ENCODE peak calls at places on chromosomes 4 and X, in four cellular contexts. N is right cardiac atrium, G is neural progenitor cell, E is psoas muscle. J is an unnamed sample.

GRCh38 chrX:63561425-63561824 is 210.3 kb upstream of the SPIN4 start:
- DNase-seq in N (no peak), G (no peak), E (no peak), J (no peak)

GRCh38 chr4:21304061-21304541 is 603.8 kb downstream of the PACRGL start:
- DNase-seq in N (peak; percentile 28), G (peak; percentile 77), E (no peak), J (no peak)

GRCh38 chrX:124388562-124388961 is 42.2 kb downstream of the SH2D1A start:
- DNase-seq in N (peak; percentile 64), G (peak; percentile 67), E (peak; percentile 27), J (no peak)

GRCh38 chrX:19683817-19684216 is 168.5 kb upstream of the MAP3K15 start:
- DNase-seq in N (no peak), G (no peak), E (no peak), J (no peak)

GRCh38 chr4:82509029-82509428 is 52.8 kb downstream of the TMEM150C start:
- DNase-seq in N (no peak), G (peak; percentile 44), E (no peak), J (no peak)

GRCh38 chr4:90027565-90027964 is 99.6 kb upstream of the CCSER1 start:
- DNase-seq in N (no peak), G (no peak), E (no peak), J (no peak)

GRCh38 chr4:87108142-87108546 is 112.3 kb downstream of the KLHL8 start:
- DNase-seq in N (no peak), G (no peak), E (peak; percentile 53), J (no peak)

GRCh38 chrX:29687687-29688086 is 527.7 kb upstream of the MAGEB2 start:
- DNase-seq in N (no peak), G (no peak), E (no peak), J (no peak)

GRCh38 chrX:110964761-110965160 is 131.2 kb upstream of the PAK3 start:
- DNase-seq in N (no peak), G (peak; percentile 70), E (no peak), J (no peak)

GRCh38 chr4:142440093-142440492 is 406.0 kb downstream of the INPP4B start:
- DNase-seq in N (no peak), G (no peak), E (no peak), J (no peak)

GRCh38 chr4:94516999-94517398 is 65.3 kb downstream of the PDLIM5 start:
- DNase-seq in N (no peak), G (no peak), E (no peak), J (no peak)

GRCh38 chrX:8846271-8846670 is 45.1 kb upstream of the FAM9A start:
- DNase-seq in N (no peak), G (no peak), E (no peak), J (no peak)

GRCh38 chrX:48786825-48787538 is 592 bp downstream of the GATA1 start:
- DNase-seq in N (no peak), G (no peak), E (no peak), J (no peak)

GRCh38 chr4:145069361-145069760 is 28.6 kb downstream of the ANAPC10 start:
- DNase-seq in N (no peak), G (no peak), E (no peak), J (no peak)

GRCh38 chrX:427812-428725 is 41.4 kb upstream of the PPP2R3B start:
- DNase-seq in N (no peak), G (peak; percentile 82), E (no peak), J (no peak)

DNA sequence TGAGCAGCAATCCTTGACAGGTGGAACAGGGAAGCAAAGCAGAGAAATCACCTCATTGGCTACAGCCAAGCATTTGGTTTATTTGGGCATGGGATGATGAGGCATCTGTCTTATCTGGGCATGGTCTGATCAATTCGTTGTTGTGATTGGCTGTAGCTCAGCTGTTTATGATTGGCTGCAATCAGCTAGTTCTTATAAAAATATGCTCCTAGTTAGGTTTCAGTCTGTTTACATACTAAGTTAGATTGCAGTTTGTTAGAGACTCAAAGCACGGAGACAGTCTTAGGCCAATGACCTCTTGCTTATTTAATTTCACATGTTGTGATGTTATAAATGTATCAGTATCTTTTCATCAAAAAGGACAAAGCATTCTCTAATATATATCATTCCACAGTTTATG is 312.0 kb downstream of the PDGFC start:
- DNase-seq in N (no peak), G (no peak), E (no peak), J (no peak)
- H3K27ac ChIP-seq in N (no peak overlapping the region), G (no peak overlapping the region), E (no peak overlapping the region), J (no peak overlapping the region)

GRCh38 chr4:54228563-54229501 is at the start of gene PDGFRA:
- DNase-seq in N (peak; percentile 88), G (peak; percentile 45), E (peak; percentile 75), J (peak; percentile 66)
- H3K4me3 ChIP-seq in N (peak within 1 kb of the TSS; percentile 53), G (peak within 1 kb of the TSS; percentile 57), E (peak within 1 kb of the TSS; percentile 70), J (peak within 1 kb of the TSS; percentile 74)

DNA sequence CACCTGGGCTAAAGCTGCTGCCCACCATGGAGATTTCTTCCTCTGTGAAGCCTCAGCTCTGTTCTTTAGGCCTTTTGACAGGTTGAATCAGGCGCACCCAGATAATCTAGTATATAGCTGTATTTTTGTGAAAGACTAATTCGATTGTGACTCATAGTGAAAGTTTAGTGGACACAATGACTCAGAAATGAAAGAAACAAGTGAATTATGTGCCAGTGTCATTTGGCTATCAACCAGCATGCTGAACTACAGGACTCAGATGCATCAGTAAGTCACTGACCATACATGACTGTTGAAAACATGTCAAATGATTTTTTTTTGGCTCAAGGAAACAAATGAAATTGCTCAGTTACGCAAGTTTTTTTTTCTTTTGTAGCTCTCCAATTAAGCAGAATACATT is 425.4 kb downstream of the SLITRK2 start:
- DNase-seq in N (no peak), G (no peak), E (no peak), J (no peak)
- H3K9me3 ChIP-seq in N (no peaks in the 10 kb centered on the region), G (no peaks in the 10 kb centered on the region), E (no peaks in the 10 kb centered on the region), J (no peaks in the 10 kb centered on the region)

DNA sequence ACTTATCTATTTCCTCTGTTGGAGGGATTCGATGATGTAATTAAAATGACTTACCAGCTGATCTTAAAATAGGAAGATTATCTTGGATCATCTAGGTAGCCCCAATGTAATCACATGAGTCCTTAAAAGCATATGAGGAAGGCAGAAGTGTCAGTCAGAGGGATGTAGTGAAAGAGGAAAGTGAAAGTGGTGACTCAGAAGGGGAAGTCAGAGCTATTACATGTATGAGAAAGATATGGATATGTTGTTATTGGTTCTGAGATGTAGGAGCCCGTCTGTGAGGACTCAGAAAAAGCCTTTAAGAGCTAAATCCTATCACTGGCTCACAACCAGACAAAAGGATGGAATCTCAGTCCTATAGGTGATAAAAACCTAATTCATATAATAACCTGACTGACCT is 456.4 kb downstream of the DACH2 start:
- DNase-seq in N (no peak), G (no peak), E (no peak), J (no peak)
- H3K27ac ChIP-seq in N (no peak overlapping the region), G (no peak overlapping the region), E (no peak overlapping the region), J (no peak overlapping the region)

GRCh38 chr4:55122235-55122634 is 3.2 kb downstream of the KDR start:
- DNase-seq in N (no peak), G (no peak), E (no peak), J (no peak)
- H3K4me3 ChIP-seq in N (peak overlapping the region; percentile 82), G (no peak overlapping the region), E (peak overlapping the region; percentile 65), J (peak overlapping the region; percentile 81)

DNA sequence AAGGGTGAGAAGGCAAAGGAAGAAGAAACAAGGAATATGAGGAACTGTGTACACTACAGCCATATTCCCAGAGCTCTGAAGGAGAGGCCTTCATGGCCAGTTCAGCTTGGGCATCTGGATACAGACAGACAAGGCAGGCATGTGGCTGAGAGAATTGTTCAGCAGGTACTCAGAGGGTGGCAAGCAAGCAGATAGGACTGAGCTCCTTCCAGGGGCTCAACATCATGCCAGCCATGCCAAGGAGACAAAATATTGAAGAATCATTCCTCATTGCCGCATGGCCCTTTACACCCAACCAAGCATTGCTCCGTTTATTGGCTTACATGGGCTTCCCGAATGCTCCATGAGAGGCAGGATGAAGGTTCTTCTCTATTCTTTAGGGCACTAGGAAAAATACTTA is 78.5 kb upstream of the EFNB1 start:
- DNase-seq in N (no peak), G (no peak), E (no peak), J (no peak)
- H3K9me3 ChIP-seq in N (no peaks in the 10 kb centered on the region), G (no peaks in the 10 kb centered on the region), E (no peaks in the 10 kb centered on the region), J (no peaks in the 10 kb centered on the region)

J was measured in left ventricle myocardium inferior.